ENCODE peak calls at places on chromosomes 2 and 18, in four cellular contexts. U, M, X and K are unnamed samples.
A peak's percentile ranks its signal among the peaks of the same experiment; 100 is the strongest.

GRCh38 chr2:196336715-196337617 is 165.6 kb upstream of the STK17B start:
- DNase-seq in X (peak; percentile 43), U (peak; percentile 61), M (peak; percentile 58), K (no peak)

GRCh38 chr2:65604246-65604645 is 171.8 kb upstream of the SPRED2 start:
- DNase-seq in U (no peak), X (no peak), M (peak; percentile 18), K (no peak)

GRCh38 chr2:28273751-28274150 is 118.9 kb upstream of the FOSL2 start:
- DNase-seq in M (no peak), U (no peak), X (no peak), K (no peak)

GRCh38 chr2:231331533-231331932 is 64.0 kb upstream of the B3GNT7 start:
- DNase-seq in M (no peak), U (no peak), X (no peak), K (no peak)

GRCh38 chr2:101946372-101946771 is 45.4 kb upstream of the IL1R2 start:
- DNase-seq in U (no peak), X (no peak), M (no peak), K (no peak)

GRCh38 chr2:85275984-85276540 is 51.7 kb downstream of the TGOLN2 start:
- DNase-seq in M (no peak), X (no peak), U (no peak), K (no peak)

GRCh38 chr2:117856415-117857210 is 42.1 kb downstream of the DDX18 start:
- DNase-seq in M (peak; percentile 96), X (no peak), U (peak; percentile 4), K (no peak)

GRCh38 chr2:241772063-241772499 is 4.5 kb upstream of the GAL3ST2 start:
- DNase-seq in X (peak; percentile 2), M (no peak), U (no peak), K (peak; percentile 29)

GRCh38 chr2:230868151-230868946 is 3.6 kb downstream of the ITM2C start:
- DNase-seq in U (peak; percentile 88), X (no peak), M (no peak), K (no peak)

GRCh38 chr2:114160263-114161001 is 270.5 kb downstream of the ACTR3 start:
- DNase-seq in M (no peak), X (no peak), U (no peak), K (no peak)

DNA sequence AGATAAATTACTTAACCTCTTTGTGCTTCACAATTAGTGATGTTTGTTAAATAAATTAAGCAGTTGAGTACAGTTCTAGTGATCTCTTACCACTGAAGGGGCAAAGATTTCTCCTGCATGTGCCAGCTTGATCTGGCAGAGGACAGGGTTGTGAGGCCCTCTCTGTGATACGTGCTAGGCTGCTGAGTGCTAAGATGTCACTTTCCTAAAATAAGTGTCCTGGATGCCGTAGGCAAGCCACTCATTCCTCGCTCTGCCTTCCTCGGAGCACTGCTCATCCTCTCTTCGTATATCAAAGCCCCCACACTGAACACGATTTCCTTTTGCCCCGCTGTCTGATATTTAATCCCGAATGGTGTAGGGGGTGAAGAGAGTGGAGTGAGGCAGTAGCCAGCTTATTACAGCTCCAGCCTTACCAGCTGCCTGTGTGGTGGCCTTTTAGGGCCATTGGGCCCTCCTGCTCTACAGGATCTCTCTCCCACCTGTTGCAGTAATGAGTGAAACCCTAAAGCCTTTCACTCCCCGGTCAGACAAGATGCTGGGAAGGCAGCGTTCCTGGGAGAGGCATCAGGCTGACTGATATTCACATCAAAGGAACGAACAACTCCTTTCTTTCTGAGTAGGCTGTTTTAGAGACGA is 40.5 kb downstream of the PTPRM start:
- DNase-seq in X (no peak), U (no peak), M (no peak), K (no peak)
- H3K27ac ChIP-seq in X (no peak overlapping the region), U (no peak overlapping the region), M (no peak overlapping the region), K (no peak overlapping the region)

GRCh38 chr2:224997802-224998201 is 44.5 kb downstream of the DOCK10 start:
- DNase-seq in M (peak; percentile 80), U (no peak), X (no peak), K (no peak)
- H3K4me3 ChIP-seq in M (no peak overlapping the region), U (no peak overlapping the region), X (no peak overlapping the region), K (no peak overlapping the region)

GRCh38 chr2:71067567-71068217 is 756 bp upstream of the NAGK start:
- DNase-seq in X (no peak), M (no peak), U (peak; percentile 57), K (no peak)

GRCh38 chr2:71070294-71071025 is 2.0 kb downstream of the NAGK start:
- DNase-seq in M (peak; percentile 37), X (no peak), U (peak; percentile 73), K (no peak)

GRCh38 chr2:71068218-71069035 is at the start of gene NAGK:
- DNase-seq in X (peak; percentile 97), U (peak; percentile 97), M (peak; percentile 94), K (peak; percentile 99)

GRCh38 chr2:71071681-71072398 is 3.4 kb downstream of the NAGK start:
- DNase-seq in U (peak; percentile 47), X (peak; percentile 26), M (no peak), K (peak; percentile 21)

DNA sequence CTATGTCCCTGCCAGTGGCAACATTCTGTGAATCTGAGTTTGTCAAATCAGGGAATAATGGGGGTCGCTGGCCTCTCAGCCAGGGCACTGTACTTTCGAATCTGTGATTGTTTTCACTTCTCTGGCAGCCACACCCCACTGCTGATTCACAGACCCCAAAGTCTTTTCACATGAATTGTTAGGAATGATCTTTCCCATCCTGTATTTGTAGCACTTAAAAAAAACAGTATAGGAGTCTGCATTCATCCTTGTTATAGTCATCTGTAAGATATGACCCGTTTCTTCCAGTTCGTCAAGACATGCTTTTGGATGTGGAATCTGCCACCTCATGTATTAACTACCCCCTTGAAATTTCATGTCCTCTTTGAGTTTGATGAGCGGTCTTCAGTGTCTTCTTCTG is 928 bp downstream of the NAGK start:
- DNase-seq in X (no peak), U (no peak), M (peak; percentile 56), K (no peak)
- H3K4me1 ChIP-seq in X (peaks cover 48% of the 10 kb centered on the region), U (peaks cover 13% of the 10 kb centered on the region), M (peaks cover 17% of the 10 kb centered on the region), K (peaks cover 39% of the 10 kb centered on the region)

DNA sequence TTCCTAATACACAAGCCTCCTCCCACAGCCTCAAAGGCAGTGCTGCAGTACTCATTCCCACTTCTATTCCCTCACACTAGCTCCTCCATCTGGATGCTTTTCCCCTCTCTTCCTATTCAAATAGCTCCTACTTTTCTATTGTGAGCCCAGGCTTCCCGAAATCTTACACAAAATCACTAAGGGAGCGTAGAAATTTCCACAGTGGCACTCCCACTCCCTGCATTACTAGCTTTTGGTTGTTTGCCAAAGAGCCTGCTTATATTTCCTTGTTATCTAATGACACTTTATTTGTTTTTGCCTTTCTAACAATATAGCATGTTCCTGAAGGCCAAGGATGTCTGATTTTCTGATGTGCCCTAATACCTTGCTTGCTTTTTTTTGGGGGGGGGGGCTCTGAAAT is 10.9 kb downstream of the EPAS1 start:
- DNase-seq in M (no peak), U (no peak), X (no peak), K (no peak)
- H3K27ac ChIP-seq in M (no peak overlapping the region), U (no peak overlapping the region), X (no peak overlapping the region), K (no peak overlapping the region)